ENCODE peak calls at places on chromosomes 3 and 15, in five cellular contexts. M is cardiac muscle cell, K is GM23338, R is tibial nerve, Q is mucosa of descending colon. H is an unnamed sample.

GRCh38 chr15:80838666-80839065 is 59.5 kb downstream of the CEMIP start:
- DNase-seq in R (no peak), K (no peak), Q (no peak), M (no peak), H (no peak)

GRCh38 chr3:151877269-151877668 is 3.8 kb downstream of the SUCNR1 start:
- DNase-seq in R (no peak), K (no peak), M (no peak), Q (no peak), H (no peak)

GRCh38 chr3:187669675-187670504 is at the start of gene SST:
- DNase-seq in Q (no peak), M (peak; percentile 84), K (peak; percentile 94), R (no peak), H (peak; percentile 36)

GRCh38 chr3:17473761-17474160 is 268.7 kb downstream of the TBC1D5 start:
- DNase-seq in K (no peak), Q (no peak), M (no peak), R (no peak), H (no peak)

GRCh38 chr15:67827561-67828378 is 2.5 kb downstream of the SKOR1 start:
- DNase-seq in R (no peak), M (no peak), K (peak; percentile 65), Q (no peak), H (no peak)

GRCh38 chr15:69820819-69821218 is 276.9 kb downstream of the TLE3 start:
- DNase-seq in R (no peak), M (no peak), Q (no peak), K (peak; percentile 77), H (no peak)

GRCh38 chr3:197183582-197183981 is 114.8 kb downstream of the DLG1 start:
- DNase-seq in M (no peak), R (no peak), K (peak; percentile 39), Q (no peak), H (no peak)

GRCh38 chr15:37764733-37765191 is 169.7 kb upstream of the TMCO5A start:
- DNase-seq in R (peak; percentile 14), M (peak; percentile 12), K (peak; percentile 77), Q (no peak), H (peak; percentile 31)

GRCh38 chr3:108093616-108094015 is 2.8 kb upstream of the CD47 start:
- DNase-seq in K (no peak), M (no peak), Q (no peak), R (no peak), H (no peak)

GRCh38 chr3:31941230-31941632 is 39.8 kb downstream of the OSBPL10 start:
- DNase-seq in Q (no peak), M (no peak), R (no peak), K (no peak), H (no peak)

GRCh38 chr3:156317457-156317856 is 197.1 kb downstream of the KCNAB1 start:
- DNase-seq in R (no peak), M (no peak), K (peak; percentile 16), Q (no peak), H (no peak)

GRCh38 chr3:159996018-159996417 is 7.4 kb downstream of the IL12A start:
- DNase-seq in K (no peak), R (no peak), Q (no peak), M (no peak), H (no peak)

GRCh38 chr3:109018828-109019227 is 65.1 kb upstream of the GUCA1C start:
- DNase-seq in Q (no peak), K (peak; percentile 32), R (no peak), M (no peak), H (no peak)

GRCh38 chr3:143502101-143502500 is 346.2 kb downstream of the SLC9A9 start:
- DNase-seq in M (no peak), Q (no peak), K (no peak), R (no peak), H (no peak)

GRCh38 chr15:38069506-38069905 is 135.1 kb downstream of the TMCO5A start:
- DNase-seq in M (no peak), R (peak; percentile 51), K (no peak), Q (peak; percentile 75), H (no peak)

GRCh38 chr3:10315101-10315500 is 5.8 kb downstream of the SEC13 start:
- DNase-seq in Q (no peak), K (no peak), M (no peak), R (no peak), H (no peak)

GRCh38 chr3:18732474-18732873 is 307.3 kb upstream of the SATB1 start:
- DNase-seq in R (no peak), K (no peak), Q (no peak), M (no peak), H (no peak)

GRCh38 chr3:135981701-135982403 is 16.3 kb downstream of the PPP2R3A start:
- DNase-seq in R (no peak), M (no peak), Q (no peak), K (no peak), H (no peak)

GRCh38 chr15:59224474-59224873 is 17.8 kb downstream of the LDHAL6B start:
- DNase-seq in Q (no peak), M (no peak), K (no peak), R (no peak), H (no peak)

GRCh38 chr3:190826018-190826417 is 36.5 kb downstream of the GMNC start:
- DNase-seq in Q (no peak), K (no peak), M (no peak), R (no peak), H (no peak)

GRCh38 chr15:63600001-63600645 is 2.9 kb downstream of the FBXL22 start:
- DNase-seq in R (no peak), Q (peak; percentile 73), M (peak; percentile 39), K (peak; percentile 49), H (peak; percentile 42)

GRCh38 chr3:69273895-69274294 is 112.0 kb downstream of the FRMD4B start:
- DNase-seq in R (no peak), K (no peak), Q (no peak), M (no peak), H (no peak)

GRCh38 chr15:85831415-85832113 is 36.8 kb upstream of the KLHL25 start:
- DNase-seq in K (peak; percentile 79), Q (peak; percentile 61), M (peak; percentile 80), R (peak; percentile 82), H (peak; percentile 60)

DNA sequence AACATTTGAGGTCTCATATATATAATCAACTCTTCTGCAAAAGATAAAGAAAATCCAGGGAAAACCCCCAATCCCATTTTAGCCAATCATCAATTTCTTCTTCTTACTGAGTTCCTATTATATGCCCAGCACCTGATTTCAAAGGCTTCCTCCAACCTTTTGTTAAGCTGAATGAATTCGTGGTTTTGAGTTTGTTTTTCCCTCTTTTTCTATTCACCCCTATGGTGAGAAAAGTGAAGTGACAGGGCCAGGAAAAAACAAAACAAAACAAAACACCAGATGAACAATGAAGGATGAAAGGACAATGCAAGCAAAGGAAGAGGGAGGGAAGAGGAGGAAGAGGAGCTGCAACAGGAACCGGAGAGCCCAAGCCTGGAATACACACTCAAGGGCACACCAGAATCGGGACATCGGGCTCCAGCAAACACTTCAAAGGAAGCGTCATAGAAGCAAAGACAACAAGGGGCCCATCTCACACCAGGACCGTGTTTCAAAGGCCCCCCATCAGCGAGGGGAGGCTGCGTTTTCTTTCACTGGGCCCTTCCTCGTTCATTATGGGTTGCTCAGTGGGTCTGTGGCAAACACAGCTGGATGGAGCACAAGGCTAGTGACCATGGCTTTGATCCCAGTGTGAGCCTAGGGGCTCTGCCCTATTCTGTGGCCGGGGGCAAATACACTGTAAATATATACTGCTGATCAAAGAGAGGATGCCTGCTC is 50.2 kb downstream of the VGLL4 start:
- DNase-seq in R (no peak), Q (no peak), M (no peak), K (no peak), H (no peak)
- H3K4me1 ChIP-seq in R (peaks cover 76% of the 10 kb centered on the region), Q (peaks cover 13% of the 10 kb centered on the region), M (peaks cover 51% of the 10 kb centered on the region), K (peaks cover 44% of the 10 kb centered on the region), H (peaks cover 31% of the 10 kb centered on the region)

GRCh38 chr3:46976326-46977190 is at the start of gene CCDC12:
- DNase-seq in K (peak; percentile 98), Q (peak; percentile 95), M (peak; percentile 98), R (peak; percentile 98), H (peak; percentile 95)

GRCh38 chr3:46979958-46980497 is 562 bp downstream of the NBEAL2 start:
- DNase-seq in M (peak; percentile 47), K (no peak), Q (peak; percentile 77), R (no peak), H (peak; percentile 60)

GRCh38 chr3:46977811-46978195 is 1.3 kb upstream of the CCDC12 start:
- DNase-seq in R (no peak), K (no peak), M (no peak), Q (no peak), H (peak; percentile 32)

GRCh38 chr3:46978381-46978780 is 1.1 kb upstream of the NBEAL2 start:
- DNase-seq in R (no peak), M (no peak), Q (peak; percentile 54), K (no peak), H (peak; percentile 53)

DNA sequence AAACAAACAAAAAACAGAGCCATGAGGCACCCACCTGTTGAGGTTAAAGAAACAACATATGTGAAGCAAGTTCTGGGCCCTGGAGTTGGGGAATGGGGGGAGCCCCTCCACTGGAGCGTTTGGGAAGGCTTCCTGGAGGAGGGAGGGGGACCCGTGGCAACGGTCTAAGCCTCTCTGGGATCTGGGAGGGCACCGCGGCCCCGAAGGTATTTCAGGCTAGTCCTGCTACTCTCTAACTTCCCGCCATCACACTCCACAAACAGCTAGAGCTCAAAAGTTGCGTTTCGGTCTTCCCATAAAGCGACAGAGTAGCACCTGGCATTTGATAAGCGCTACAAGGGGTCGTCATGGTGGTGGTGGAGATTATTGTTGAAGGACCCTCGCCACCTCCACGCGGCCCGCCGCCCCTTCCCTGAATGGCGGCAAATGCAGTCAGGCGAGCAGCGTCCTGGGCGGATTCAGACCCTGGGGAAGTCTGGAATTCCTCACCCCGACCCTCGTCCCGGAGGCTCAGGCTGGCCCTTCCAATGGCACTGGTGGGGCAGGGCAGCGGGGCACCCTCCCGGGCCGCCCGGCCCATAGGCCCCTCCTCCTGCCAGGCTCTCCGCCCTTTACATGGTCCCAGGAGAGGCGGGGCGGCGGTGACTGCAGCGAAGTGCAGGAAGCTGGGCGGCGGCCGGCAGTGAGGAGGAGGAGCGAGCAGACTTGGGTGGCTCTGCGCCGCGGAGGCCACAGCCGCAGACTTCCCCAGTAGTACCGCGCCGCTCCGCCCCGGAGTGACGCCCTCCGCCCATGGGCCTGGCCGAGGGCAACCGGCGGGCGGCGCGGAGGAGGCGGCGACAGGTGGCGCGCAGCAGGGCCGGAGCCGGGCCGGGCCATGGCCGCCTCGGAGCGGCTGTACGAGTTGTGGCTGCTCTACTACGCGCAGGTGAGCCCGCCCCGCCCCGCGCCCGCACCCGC is at the start of gene NBEAL2:
- DNase-seq in Q (peak; percentile 99), R (peak; percentile 87), K (peak; percentile 96), M (peak; percentile 95), H (peak; percentile 99)
- H3K4me1 ChIP-seq in Q (peaks cover 52% of the 10 kb centered on the region), R (peaks cover 62% of the 10 kb centered on the region), K (peaks cover 11% of the 10 kb centered on the region), M (peaks cover 4% of the 10 kb centered on the region), H (peaks cover 11% of the 10 kb centered on the region)

DNA sequence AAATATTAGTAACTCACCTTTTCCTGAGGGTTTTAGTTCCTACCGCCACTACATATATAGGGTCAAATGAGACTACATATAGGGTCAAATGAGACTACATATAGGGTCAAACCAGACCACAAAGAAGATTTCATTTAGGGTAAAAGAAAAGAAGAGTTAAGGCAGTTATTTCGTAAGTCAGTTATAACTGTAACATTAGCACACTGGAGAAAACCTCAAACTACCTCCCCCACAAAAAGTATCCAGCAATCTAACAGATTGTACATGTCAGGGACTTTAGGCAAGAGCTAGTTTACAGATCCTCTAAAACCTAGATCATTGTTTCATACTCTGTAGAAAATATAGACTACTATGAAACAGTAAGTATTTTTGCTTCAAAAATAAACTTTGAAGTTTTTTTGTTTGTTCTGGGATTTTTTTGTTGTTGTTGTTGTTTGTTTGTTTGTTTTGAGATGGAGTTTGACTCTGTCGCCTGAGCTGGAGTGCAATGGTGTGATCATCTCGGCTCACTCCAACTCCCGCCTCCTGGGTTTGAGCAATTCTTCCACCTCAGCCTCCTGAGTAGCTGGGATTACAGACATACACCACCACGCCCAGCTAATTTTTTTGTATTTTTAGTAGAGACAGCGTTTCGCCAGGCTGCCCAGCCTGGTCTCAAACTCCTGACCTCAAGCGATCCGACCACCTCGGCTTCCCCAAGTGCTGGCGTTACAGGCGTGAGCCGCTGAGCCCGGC is 92.4 kb upstream of the CGNL1 start:
- DNase-seq in K (no peak), R (no peak), M (no peak), Q (no peak), H (no peak)
- H3K4me1 ChIP-seq in K (peaks cover 34% of the 10 kb centered on the region), R (no peaks in the 10 kb centered on the region), M (peaks cover 20% of the 10 kb centered on the region), Q (no peaks in the 10 kb centered on the region), H (no peaks in the 10 kb centered on the region)

GRCh38 chr3:177141899-177142651 is 55.2 kb downstream of the TBL1XR1 start:
- DNase-seq in R (no peak), K (no peak), Q (no peak), M (no peak), H (no peak)
- H3K4me1 ChIP-seq in R (peaks cover 37% of the 10 kb centered on the region), K (peaks cover 41% of the 10 kb centered on the region), Q (peaks cover 25% of the 10 kb centered on the region), M (peaks cover 13% of the 10 kb centered on the region), H (peaks cover 25% of the 10 kb centered on the region)

H was measured in pancreas.